ENCODE peak calls at places on chromosomes 13 and 19, in ten cellular contexts. One of them, this sample, is unnamed.

GRCh38 chr13:59746291-59746962 is 417.3 kb downstream of the DIAPH3 start:
- DNase-seq in head of caudate nucleus: no peak
- DNase-seq in astrocyte of the spinal cord: peak
- DNase-seq in IMR-90: peak
- DNase-seq in A549: no peak
- DNase-seq in anterior cingulate cortex: no peak
- DNase-seq in stimulated activated CD8-positive, alpha-beta memory T cell treated with anti-CD3 and anti-CD28 coated beads, Interleukin-15, amount 100 ng/mL, for 1 hour: no peak
- DNase-seq in NCI-H1048: no peak
- DNase-seq in NCI-H1092: no peak
- DNase-seq in activated T-cell treated with anti-CD3 and anti-CD28 coated beads for 1 hour: no peak
- DNase-seq in this sample: peak

GRCh38 chr19:10102787-10103236 is 334 bp upstream of the ANGPTL6 start:
- DNase-seq in head of caudate nucleus: no peak
- DNase-seq in A549: no peak
- DNase-seq in NCI-H1092: no peak
- DNase-seq in IMR-90: no peak
- DNase-seq in stimulated activated CD8-positive, alpha-beta memory T cell treated with anti-CD3 and anti-CD28 coated beads, Interleukin-15, amount 100 ng/mL, for 1 hour: no peak
- DNase-seq in NCI-H1048: no peak
- DNase-seq in activated T-cell treated with anti-CD3 and anti-CD28 coated beads for 1 hour: no peak
- DNase-seq in anterior cingulate cortex: no peak
- DNase-seq in astrocyte of the spinal cord: no peak
- DNase-seq in this sample: no peak

GRCh38 chr19:14562660-14563589 is 8.9 kb downstream of the NDUFB7 start:
- DNase-seq in activated T-cell treated with anti-CD3 and anti-CD28 coated beads for 1 hour: no peak
- DNase-seq in stimulated activated CD8-positive, alpha-beta memory T cell treated with anti-CD3 and anti-CD28 coated beads, Interleukin-15, amount 100 ng/mL, for 1 hour: no peak
- DNase-seq in astrocyte of the spinal cord: no peak
- DNase-seq in NCI-H1092: no peak
- DNase-seq in anterior cingulate cortex: no peak
- DNase-seq in IMR-90: no peak
- DNase-seq in head of caudate nucleus: no peak
- DNase-seq in A549: no peak
- DNase-seq in NCI-H1048: no peak
- DNase-seq in this sample: no peak

GRCh38 chr19:55176116-55176515 is 4.0 kb downstream of the SYT5 start:
- DNase-seq in IMR-90: no peak
- DNase-seq in stimulated activated CD8-positive, alpha-beta memory T cell treated with anti-CD3 and anti-CD28 coated beads, Interleukin-15, amount 100 ng/mL, for 1 hour: no peak
- DNase-seq in activated T-cell treated with anti-CD3 and anti-CD28 coated beads for 1 hour: no peak
- DNase-seq in anterior cingulate cortex: no peak
- DNase-seq in NCI-H1048: no peak
- DNase-seq in astrocyte of the spinal cord: no peak
- DNase-seq in head of caudate nucleus: no peak
- DNase-seq in NCI-H1092: no peak
- DNase-seq in A549: no peak
- DNase-seq in this sample: no peak

GRCh38 chr13:40503966-40504591 is 162.4 kb downstream of the FOXO1 start:
- DNase-seq in anterior cingulate cortex: no peak
- DNase-seq in IMR-90: peak
- DNase-seq in A549: peak
- DNase-seq in stimulated activated CD8-positive, alpha-beta memory T cell treated with anti-CD3 and anti-CD28 coated beads, Interleukin-15, amount 100 ng/mL, for 1 hour: no peak
- DNase-seq in head of caudate nucleus: no peak
- DNase-seq in astrocyte of the spinal cord: peak
- DNase-seq in activated T-cell treated with anti-CD3 and anti-CD28 coated beads for 1 hour: no peak
- DNase-seq in NCI-H1048: no peak
- DNase-seq in NCI-H1092: no peak
- DNase-seq in this sample: no peak

GRCh38 chr19:39997595-39998216 is 846 bp downstream of the ZNF546 start:
- DNase-seq in astrocyte of the spinal cord: no peak
- DNase-seq in A549: no peak
- DNase-seq in NCI-H1092: no peak
- DNase-seq in stimulated activated CD8-positive, alpha-beta memory T cell treated with anti-CD3 and anti-CD28 coated beads, Interleukin-15, amount 100 ng/mL, for 1 hour: no peak
- DNase-seq in head of caudate nucleus: no peak
- DNase-seq in NCI-H1048: no peak
- DNase-seq in activated T-cell treated with anti-CD3 and anti-CD28 coated beads for 1 hour: no peak
- DNase-seq in IMR-90: peak
- DNase-seq in anterior cingulate cortex: no peak
- DNase-seq in this sample: no peak

GRCh38 chr13:24007979-24008620 is 110.8 kb upstream of the C1QTNF9B start:
- DNase-seq in A549: no peak
- DNase-seq in NCI-H1048: no peak
- DNase-seq in stimulated activated CD8-positive, alpha-beta memory T cell treated with anti-CD3 and anti-CD28 coated beads, Interleukin-15, amount 100 ng/mL, for 1 hour: no peak
- DNase-seq in activated T-cell treated with anti-CD3 and anti-CD28 coated beads for 1 hour: no peak
- DNase-seq in NCI-H1092: no peak
- DNase-seq in head of caudate nucleus: no peak
- DNase-seq in IMR-90: no peak
- DNase-seq in astrocyte of the spinal cord: no peak
- DNase-seq in anterior cingulate cortex: no peak
- DNase-seq in this sample: no peak

GRCh38 chr13:46339035-46339666 is 47.9 kb downstream of the RUBCNL start:
- DNase-seq in head of caudate nucleus: no peak
- DNase-seq in stimulated activated CD8-positive, alpha-beta memory T cell treated with anti-CD3 and anti-CD28 coated beads, Interleukin-15, amount 100 ng/mL, for 1 hour: no peak
- DNase-seq in NCI-H1048: no peak
- DNase-seq in IMR-90: peak
- DNase-seq in anterior cingulate cortex: no peak
- DNase-seq in NCI-H1092: no peak
- DNase-seq in activated T-cell treated with anti-CD3 and anti-CD28 coated beads for 1 hour: no peak
- DNase-seq in astrocyte of the spinal cord: peak
- DNase-seq in A549: no peak
- DNase-seq in this sample: no peak

GRCh38 chr13:57633141-57633949 is 1.8 kb downstream of the PCDH17 start:
- DNase-seq in activated T-cell treated with anti-CD3 and anti-CD28 coated beads for 1 hour: no peak
- DNase-seq in head of caudate nucleus: peak
- DNase-seq in astrocyte of the spinal cord: no peak
- DNase-seq in NCI-H1092: no peak
- DNase-seq in IMR-90: no peak
- DNase-seq in stimulated activated CD8-positive, alpha-beta memory T cell treated with anti-CD3 and anti-CD28 coated beads, Interleukin-15, amount 100 ng/mL, for 1 hour: no peak
- DNase-seq in NCI-H1048: no peak
- DNase-seq in A549: no peak
- DNase-seq in anterior cingulate cortex: peak
- DNase-seq in this sample: no peak

GRCh38 chr19:40380199-40381037 is 9.6 kb downstream of the HIPK4 start:
- DNase-seq in astrocyte of the spinal cord: no peak
- DNase-seq in IMR-90: no peak
- DNase-seq in stimulated activated CD8-positive, alpha-beta memory T cell treated with anti-CD3 and anti-CD28 coated beads, Interleukin-15, amount 100 ng/mL, for 1 hour: no peak
- DNase-seq in anterior cingulate cortex: no peak
- DNase-seq in head of caudate nucleus: no peak
- DNase-seq in activated T-cell treated with anti-CD3 and anti-CD28 coated beads for 1 hour: no peak
- DNase-seq in NCI-H1048: no peak
- DNase-seq in A549: no peak
- DNase-seq in NCI-H1092: no peak
- DNase-seq in this sample: no peak

GRCh38 chr19:50725218-50725931 is 2.2 kb downstream of the CLEC11A start:
- DNase-seq in stimulated activated CD8-positive, alpha-beta memory T cell treated with anti-CD3 and anti-CD28 coated beads, Interleukin-15, amount 100 ng/mL, for 1 hour: no peak
- DNase-seq in head of caudate nucleus: no peak
- DNase-seq in A549: no peak
- DNase-seq in anterior cingulate cortex: no peak
- DNase-seq in NCI-H1048: no peak
- DNase-seq in NCI-H1092: no peak
- DNase-seq in astrocyte of the spinal cord: no peak
- DNase-seq in IMR-90: no peak
- DNase-seq in activated T-cell treated with anti-CD3 and anti-CD28 coated beads for 1 hour: no peak
- DNase-seq in this sample: no peak

GRCh38 chr13:20775961-20776360 is 2.2 kb upstream of the EEF1AKMT1 start:
- DNase-seq in NCI-H1092: no peak
- DNase-seq in IMR-90: no peak
- DNase-seq in NCI-H1048: no peak
- DNase-seq in stimulated activated CD8-positive, alpha-beta memory T cell treated with anti-CD3 and anti-CD28 coated beads, Interleukin-15, amount 100 ng/mL, for 1 hour: no peak
- DNase-seq in A549: no peak
- DNase-seq in anterior cingulate cortex: no peak
- DNase-seq in head of caudate nucleus: no peak
- DNase-seq in astrocyte of the spinal cord: no peak
- DNase-seq in activated T-cell treated with anti-CD3 and anti-CD28 coated beads for 1 hour: no peak
- DNase-seq in this sample: no peak

GRCh38 chr19:54307389-54307788 is 5.6 kb downstream of the LILRA5 start:
- DNase-seq in stimulated activated CD8-positive, alpha-beta memory T cell treated with anti-CD3 and anti-CD28 coated beads, Interleukin-15, amount 100 ng/mL, for 1 hour: no peak
- DNase-seq in A549: no peak
- DNase-seq in NCI-H1092: no peak
- DNase-seq in NCI-H1048: no peak
- DNase-seq in activated T-cell treated with anti-CD3 and anti-CD28 coated beads for 1 hour: no peak
- DNase-seq in astrocyte of the spinal cord: no peak
- DNase-seq in IMR-90: no peak
- DNase-seq in head of caudate nucleus: no peak
- DNase-seq in anterior cingulate cortex: no peak
- DNase-seq in this sample: no peak